ENCODE peak calls at places on chromosomes 1 and 21, in four cellular contexts. One of them, this sample, is unnamed.
A peak's percentile ranks its signal among the peaks of the same experiment; 100 is the strongest.

GRCh38 chr1:212540031-212540430 is 68.5 kb upstream of the ATF3 start:
- DNase-seq in NAMALWA: no peak
- DNase-seq in mucosa of gallbladder: no peak
- DNase-seq in thoracic aorta: no peak
- DNase-seq in this sample: no peak

GRCh38 chr1:167297222-167298214 is 76.8 kb downstream of the POU2F1 start:
- DNase-seq in NAMALWA: no peak
- DNase-seq in mucosa of gallbladder: peak; percentile 66
- DNase-seq in thoracic aorta: no peak
- DNase-seq in this sample: no peak

GRCh38 chr1:94416901-94417701 is 1.1 kb upstream of the ABCD3 start:
- DNase-seq in NAMALWA: no peak
- DNase-seq in mucosa of gallbladder: peak; percentile 45
- DNase-seq in thoracic aorta: no peak
- DNase-seq in this sample: peak; percentile 53

GRCh38 chr21:45769239-45769758 is 125.8 kb downstream of the PCBP3 start:
- DNase-seq in NAMALWA: no peak
- DNase-seq in mucosa of gallbladder: no peak
- DNase-seq in thoracic aorta: no peak
- DNase-seq in this sample: no peak

GRCh38 chr1:110421159-110421777 is 13.8 kb upstream of the LAMTOR5 start:
- DNase-seq in NAMALWA: no peak
- DNase-seq in mucosa of gallbladder: no peak
- DNase-seq in thoracic aorta: no peak
- DNase-seq in this sample: no peak

GRCh38 chr1:22804333-22804906 is 93.8 kb downstream of the EPHB2 start:
- DNase-seq in NAMALWA: no peak
- DNase-seq in mucosa of gallbladder: no peak
- DNase-seq in thoracic aorta: no peak
- DNase-seq in this sample: no peak

GRCh38 chr1:67952071-67952470 is 98.4 kb downstream of the DIRAS3 start:
- DNase-seq in NAMALWA: no peak
- DNase-seq in mucosa of gallbladder: no peak
- DNase-seq in thoracic aorta: no peak
- DNase-seq in this sample: no peak

GRCh38 chr1:58454343-58454742 is 92.2 kb downstream of the OMA1 start:
- DNase-seq in NAMALWA: no peak
- DNase-seq in mucosa of gallbladder: no peak
- DNase-seq in thoracic aorta: no peak
- DNase-seq in this sample: no peak

GRCh38 chr1:238409191-238409846 is 518.6 kb upstream of the ZP4 start:
- DNase-seq in NAMALWA: no peak
- DNase-seq in mucosa of gallbladder: no peak
- DNase-seq in thoracic aorta: no peak
- DNase-seq in this sample: no peak

GRCh38 chr1:208178091-208178529 is 66.1 kb downstream of the PLXNA2 start:
- DNase-seq in NAMALWA: no peak
- DNase-seq in mucosa of gallbladder: no peak
- DNase-seq in thoracic aorta: no peak
- DNase-seq in this sample: peak; percentile 37

GRCh38 chr1:101738475-101738874 is 258.3 kb downstream of the OLFM3 start:
- DNase-seq in NAMALWA: no peak
- DNase-seq in mucosa of gallbladder: no peak
- DNase-seq in thoracic aorta: no peak
- DNase-seq in this sample: no peak

GRCh38 chr1:37999434-38000232 is 5.7 kb downstream of the FHL3 start:
- DNase-seq in NAMALWA: no peak
- DNase-seq in mucosa of gallbladder: no peak
- DNase-seq in thoracic aorta: no peak
- DNase-seq in this sample: no peak

GRCh38 chr1:1779691-1780597 is 1.7 kb upstream of the NADK start:
- DNase-seq in NAMALWA: peak; percentile 93
- DNase-seq in mucosa of gallbladder: peak; percentile 67
- DNase-seq in thoracic aorta: no peak
- DNase-seq in this sample: no peak

GRCh38 chr1:17633654-17634053 is 94.2 kb downstream of the ARHGEF10L start:
- DNase-seq in NAMALWA: no peak
- DNase-seq in mucosa of gallbladder: no peak
- DNase-seq in thoracic aorta: peak; percentile 36
- DNase-seq in this sample: no peak

GRCh38 chr1:184315254-184315653 is 71.6 kb upstream of the C1orf21 start:
- DNase-seq in NAMALWA: no peak
- DNase-seq in mucosa of gallbladder: no peak
- DNase-seq in thoracic aorta: no peak
- DNase-seq in this sample: no peak

GRCh38 chr1:19918057-19918456 is 5.4 kb downstream of the PLA2G2E start:
- DNase-seq in NAMALWA: peak; percentile 86
- DNase-seq in mucosa of gallbladder: peak; percentile 83
- DNase-seq in thoracic aorta: peak; percentile 39
- DNase-seq in this sample: peak; percentile 80

GRCh38 chr21:39184050-39184980 is 1.1 kb upstream of the PSMG1 start:
- DNase-seq in NAMALWA: peak; percentile 61
- DNase-seq in mucosa of gallbladder: no peak
- DNase-seq in thoracic aorta: no peak
- DNase-seq in this sample: no peak

GRCh38 chr1:101022294-101022693 is 3.3 kb downstream of the DPH5 start:
- DNase-seq in NAMALWA: no peak
- DNase-seq in mucosa of gallbladder: no peak
- DNase-seq in thoracic aorta: no peak
- DNase-seq in this sample: no peak

GRCh38 chr21:16117851-16118592 is 388.2 kb downstream of the USP25 start:
- DNase-seq in NAMALWA: no peak
- DNase-seq in mucosa of gallbladder: no peak
- DNase-seq in thoracic aorta: no peak
- DNase-seq in this sample: no peak

GRCh38 chr1:155184835-155185782 is 11.5 kb downstream of the TRIM46 start:
- DNase-seq in NAMALWA: peak; percentile 91
- DNase-seq in mucosa of gallbladder: no peak
- DNase-seq in thoracic aorta: no peak
- DNase-seq in this sample: no peak

GRCh38 chr21:44653656-44654575 is 543 bp downstream of the KRTAP12-4 start:
- DNase-seq in NAMALWA: no peak
- DNase-seq in mucosa of gallbladder: no peak
- DNase-seq in thoracic aorta: no peak
- DNase-seq in this sample: no peak

GRCh38 chr21:45471229-45472052 is 66.5 kb downstream of the COL18A1 start:
- DNase-seq in NAMALWA: no peak
- DNase-seq in mucosa of gallbladder: peak; percentile 41
- DNase-seq in thoracic aorta: no peak
- DNase-seq in this sample: no peak

GRCh38 chr1:17696417-17697301 is 58.5 kb upstream of the ACTL8 start:
- DNase-seq in NAMALWA: no peak
- DNase-seq in mucosa of gallbladder: peak; percentile 31
- DNase-seq in thoracic aorta: no peak
- DNase-seq in this sample: peak; percentile 14

GRCh38 chr1:9841460-9841859 is 17.7 kb upstream of the CLSTN1 start:
- DNase-seq in NAMALWA: no peak
- DNase-seq in mucosa of gallbladder: no peak
- DNase-seq in thoracic aorta: no peak
- DNase-seq in this sample: no peak

GRCh38 chr1:205449254-205449749 is 6.5 kb downstream of the BLACAT1 start:
- DNase-seq in NAMALWA: no peak
- DNase-seq in mucosa of gallbladder: no peak
- DNase-seq in thoracic aorta: no peak
- DNase-seq in this sample: no peak

GRCh38 chr1:9350011-9350907 is 57.6 kb downstream of the SPSB1 start:
- DNase-seq in NAMALWA: no peak
- DNase-seq in mucosa of gallbladder: no peak
- DNase-seq in thoracic aorta: no peak
- DNase-seq in this sample: no peak

GRCh38 chr1:232978091-232978634 is 27.8 kb downstream of the NTPCR start:
- DNase-seq in NAMALWA: no peak
- DNase-seq in mucosa of gallbladder: peak; percentile 33
- DNase-seq in thoracic aorta: no peak
- DNase-seq in this sample: no peak

GRCh38 chr1:114094303-114094663 is 59.4 kb downstream of the SYT6 start:
- DNase-seq in NAMALWA: no peak
- DNase-seq in mucosa of gallbladder: no peak
- DNase-seq in thoracic aorta: no peak
- DNase-seq in this sample: no peak

GRCh38 chr21:38712076-38712475 is 93.7 kb upstream of the ETS2 start:
- DNase-seq in NAMALWA: peak; percentile 12
- DNase-seq in mucosa of gallbladder: peak; percentile 11
- DNase-seq in thoracic aorta: no peak
- DNase-seq in this sample: peak; percentile 16

GRCh38 chr21:17612023-17612564 is 607 bp downstream of the BTG3 start:
- DNase-seq in NAMALWA: peak; percentile 35
- DNase-seq in mucosa of gallbladder: peak; percentile 34
- DNase-seq in thoracic aorta: no peak
- DNase-seq in this sample: peak; percentile 25